ENCODE peak calls at places on chromosomes 1 and 21, in seven cellular contexts. One of them, this sample, is unnamed.

GRCh38 chr1:211386931-211387330 is 60.3 kb downstream of the TRAF5 start:
- DNase-seq in brain microvascular endothelial cell: no peak
- DNase-seq in left ventricle myocardium inferior: no peak
- DNase-seq in foreskin keratinocyte: no peak
- DNase-seq in endothelial cell of umbilical vein: no peak
- DNase-seq in A549: no peak
- DNase-seq in neural crest cell: no peak
- DNase-seq in this sample: peak

GRCh38 chr1:8632092-8632491 is 185.3 kb downstream of the RERE start:
- DNase-seq in brain microvascular endothelial cell: no peak
- DNase-seq in left ventricle myocardium inferior: no peak
- DNase-seq in foreskin keratinocyte: no peak
- DNase-seq in endothelial cell of umbilical vein: no peak
- DNase-seq in A549: no peak
- DNase-seq in neural crest cell: no peak
- DNase-seq in this sample: no peak

GRCh38 chr1:151862604-151863003 is 9.1 kb upstream of the THEM5 start:
- DNase-seq in brain microvascular endothelial cell: no peak
- DNase-seq in left ventricle myocardium inferior: no peak
- DNase-seq in foreskin keratinocyte: no peak
- DNase-seq in endothelial cell of umbilical vein: no peak
- DNase-seq in A549: no peak
- DNase-seq in neural crest cell: no peak
- DNase-seq in this sample: no peak

GRCh38 chr1:28322209-28322608 is 6.6 kb upstream of the MED18 start:
- DNase-seq in brain microvascular endothelial cell: no peak
- DNase-seq in left ventricle myocardium inferior: no peak
- DNase-seq in foreskin keratinocyte: no peak
- DNase-seq in endothelial cell of umbilical vein: no peak
- DNase-seq in A549: peak
- DNase-seq in neural crest cell: no peak
- DNase-seq in this sample: no peak

GRCh38 chr1:62613325-62613727 is 16.0 kb downstream of the ANGPTL3 start:
- DNase-seq in brain microvascular endothelial cell: no peak
- DNase-seq in left ventricle myocardium inferior: no peak
- DNase-seq in foreskin keratinocyte: no peak
- DNase-seq in endothelial cell of umbilical vein: no peak
- DNase-seq in A549: no peak
- DNase-seq in neural crest cell: no peak
- DNase-seq in this sample: no peak

GRCh38 chr21:39088831-39089380 is 94.3 kb downstream of the PSMG1 start:
- DNase-seq in brain microvascular endothelial cell: peak
- DNase-seq in left ventricle myocardium inferior: no peak
- DNase-seq in foreskin keratinocyte: peak
- DNase-seq in endothelial cell of umbilical vein: peak
- DNase-seq in A549: peak
- DNase-seq in neural crest cell: no peak
- DNase-seq in this sample: peak

GRCh38 chr1:97489834-97490233 is 431.0 kb downstream of the DPYD start:
- DNase-seq in brain microvascular endothelial cell: peak
- DNase-seq in left ventricle myocardium inferior: no peak
- DNase-seq in foreskin keratinocyte: peak
- DNase-seq in endothelial cell of umbilical vein: peak
- DNase-seq in A549: peak
- DNase-seq in neural crest cell: no peak
- DNase-seq in this sample: peak

GRCh38 chr1:185656663-185657062 is 77.5 kb upstream of the HMCN1 start:
- DNase-seq in brain microvascular endothelial cell: no peak
- DNase-seq in left ventricle myocardium inferior: no peak
- DNase-seq in foreskin keratinocyte: no peak
- DNase-seq in endothelial cell of umbilical vein: no peak
- DNase-seq in A549: no peak
- DNase-seq in neural crest cell: no peak
- DNase-seq in this sample: no peak

GRCh38 chr1:99727575-99728190 is 38.8 kb downstream of the FRRS1 start:
- DNase-seq in brain microvascular endothelial cell: peak
- DNase-seq in left ventricle myocardium inferior: no peak
- DNase-seq in foreskin keratinocyte: no peak
- DNase-seq in endothelial cell of umbilical vein: peak
- DNase-seq in A549: no peak
- DNase-seq in neural crest cell: no peak
- DNase-seq in this sample: peak

GRCh38 chr1:35571263-35571662 is 1.9 kb upstream of the TFAP2E start:
- DNase-seq in brain microvascular endothelial cell: no peak
- DNase-seq in left ventricle myocardium inferior: no peak
- DNase-seq in foreskin keratinocyte: no peak
- DNase-seq in endothelial cell of umbilical vein: no peak
- DNase-seq in A549: no peak
- DNase-seq in neural crest cell: no peak
- DNase-seq in this sample: no peak

GRCh38 chr1:183234660-183235476 is 48.8 kb downstream of the LAMC2 start:
- DNase-seq in brain microvascular endothelial cell: peak
- DNase-seq in left ventricle myocardium inferior: peak
- DNase-seq in foreskin keratinocyte: peak
- DNase-seq in endothelial cell of umbilical vein: peak
- DNase-seq in A549: peak
- DNase-seq in neural crest cell: peak
- DNase-seq in this sample: peak

GRCh38 chr21:19256934-19257660 is 853.5 kb upstream of the TMPRSS15 start:
- DNase-seq in brain microvascular endothelial cell: no peak
- DNase-seq in left ventricle myocardium inferior: peak
- DNase-seq in foreskin keratinocyte: no peak
- DNase-seq in endothelial cell of umbilical vein: no peak
- DNase-seq in A549: no peak
- DNase-seq in neural crest cell: no peak
- DNase-seq in this sample: no peak

GRCh38 chr1:11772458-11772857 is 10.5 kb downstream of the C1orf167 start:
- DNase-seq in brain microvascular endothelial cell: no peak
- DNase-seq in left ventricle myocardium inferior: no peak
- DNase-seq in foreskin keratinocyte: no peak
- DNase-seq in endothelial cell of umbilical vein: no peak
- DNase-seq in A549: no peak
- DNase-seq in neural crest cell: no peak
- DNase-seq in this sample: no peak

GRCh38 chr1:6088956-6089355 is 43.3 kb downstream of the KCNAB2 start:
- DNase-seq in brain microvascular endothelial cell: no peak
- DNase-seq in left ventricle myocardium inferior: no peak
- DNase-seq in foreskin keratinocyte: no peak
- DNase-seq in endothelial cell of umbilical vein: no peak
- DNase-seq in A549: no peak
- DNase-seq in neural crest cell: no peak
- DNase-seq in this sample: no peak

GRCh38 chr1:209246660-209247059 is 336.9 kb upstream of the CAMK1G start:
- DNase-seq in brain microvascular endothelial cell: peak
- DNase-seq in left ventricle myocardium inferior: no peak
- DNase-seq in foreskin keratinocyte: peak
- DNase-seq in endothelial cell of umbilical vein: no peak
- DNase-seq in A549: peak
- DNase-seq in neural crest cell: no peak
- DNase-seq in this sample: peak

GRCh38 chr1:109253803-109254620 is 4.7 kb downstream of the CELSR2 start:
- DNase-seq in brain microvascular endothelial cell: no peak
- DNase-seq in left ventricle myocardium inferior: no peak
- DNase-seq in foreskin keratinocyte: no peak
- DNase-seq in endothelial cell of umbilical vein: no peak
- DNase-seq in A549: no peak
- DNase-seq in neural crest cell: peak
- DNase-seq in this sample: peak

DNA sequence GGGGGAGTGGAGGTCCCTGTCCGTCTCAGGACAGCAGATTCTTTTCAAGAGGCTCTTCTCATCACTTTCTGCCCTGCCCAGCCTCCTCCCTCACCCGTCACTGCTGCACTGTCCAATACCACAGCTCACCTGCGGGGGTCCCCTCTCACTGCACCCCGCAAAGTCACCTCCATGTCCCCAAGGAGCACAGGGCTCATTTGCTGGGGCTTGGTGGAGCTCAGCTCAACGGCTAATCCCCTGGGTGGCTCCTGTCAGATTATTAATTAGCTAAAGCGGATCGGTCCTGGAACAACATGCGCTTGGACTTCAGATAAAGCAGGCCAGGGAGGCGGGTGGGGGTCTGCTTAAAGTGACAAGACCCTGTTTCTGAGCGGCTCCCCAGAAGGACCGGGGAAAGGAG is 43.2 kb downstream of the CASZ1 start:
- DNase-seq in brain microvascular endothelial cell: no peak
- DNase-seq in left ventricle myocardium inferior: no peak
- DNase-seq in foreskin keratinocyte: no peak
- DNase-seq in endothelial cell of umbilical vein: no peak
- DNase-seq in A549: no peak
- DNase-seq in neural crest cell: no peak
- DNase-seq in this sample: no peak
- TF ChIP-seq CTCF in brain microvascular endothelial cell: no peak
- TF ChIP-seq CTCF in left ventricle myocardium inferior: peak
- TF ChIP-seq CTCF in foreskin keratinocyte: peak
- TF ChIP-seq CTCF in endothelial cell of umbilical vein: no peak
- TF ChIP-seq CTCF in A549: no peak
- TF ChIP-seq CTCF in neural crest cell: peak
- TF ChIP-seq CTCF in this sample: no peak

GRCh38 chr1:74772945-74773344 is 40.0 kb downstream of the TYW3 start:
- DNase-seq in brain microvascular endothelial cell: no peak
- DNase-seq in left ventricle myocardium inferior: no peak
- DNase-seq in foreskin keratinocyte: no peak
- DNase-seq in endothelial cell of umbilical vein: no peak
- DNase-seq in A549: no peak
- DNase-seq in neural crest cell: no peak
- DNase-seq in this sample: peak

GRCh38 chr1:74779750-74780149 is 46.8 kb downstream of the TYW3 start:
- DNase-seq in brain microvascular endothelial cell: no peak
- DNase-seq in left ventricle myocardium inferior: no peak
- DNase-seq in foreskin keratinocyte: no peak
- DNase-seq in endothelial cell of umbilical vein: no peak
- DNase-seq in A549: no peak
- DNase-seq in neural crest cell: no peak
- DNase-seq in this sample: no peak

GRCh38 chr1:74773540-74773939 is 40.6 kb downstream of the TYW3 start:
- DNase-seq in brain microvascular endothelial cell: no peak
- DNase-seq in left ventricle myocardium inferior: no peak
- DNase-seq in foreskin keratinocyte: no peak
- DNase-seq in endothelial cell of umbilical vein: no peak
- DNase-seq in A549: no peak
- DNase-seq in neural crest cell: no peak
- DNase-seq in this sample: no peak

GRCh38 chr1:74771913-74772515 is 39.1 kb downstream of the TYW3 start:
- DNase-seq in brain microvascular endothelial cell: peak
- DNase-seq in left ventricle myocardium inferior: no peak
- DNase-seq in foreskin keratinocyte: no peak
- DNase-seq in endothelial cell of umbilical vein: peak
- DNase-seq in A549: peak
- DNase-seq in neural crest cell: peak
- DNase-seq in this sample: peak

GRCh38 chr1:74775735-74776134 is 42.8 kb downstream of the TYW3 start:
- DNase-seq in brain microvascular endothelial cell: no peak
- DNase-seq in left ventricle myocardium inferior: no peak
- DNase-seq in foreskin keratinocyte: no peak
- DNase-seq in endothelial cell of umbilical vein: no peak
- DNase-seq in A549: no peak
- DNase-seq in neural crest cell: no peak
- DNase-seq in this sample: no peak
- TF ChIP-seq CTCF in brain microvascular endothelial cell: no peak
- TF ChIP-seq CTCF in left ventricle myocardium inferior: no peak
- TF ChIP-seq CTCF in foreskin keratinocyte: no peak
- TF ChIP-seq CTCF in endothelial cell of umbilical vein: no peak
- TF ChIP-seq CTCF in A549: no peak
- TF ChIP-seq CTCF in neural crest cell: no peak
- TF ChIP-seq CTCF in this sample: no peak

GRCh38 chr1:224459936-224460335 is 25.3 kb upstream of the WDR26 start:
- DNase-seq in brain microvascular endothelial cell: no peak
- DNase-seq in left ventricle myocardium inferior: no peak
- DNase-seq in foreskin keratinocyte: no peak
- DNase-seq in endothelial cell of umbilical vein: no peak
- DNase-seq in A549: no peak
- DNase-seq in neural crest cell: no peak
- DNase-seq in this sample: no peak

GRCh38 chr1:224458296-224458695 is 23.7 kb upstream of the WDR26 start:
- DNase-seq in brain microvascular endothelial cell: no peak
- DNase-seq in left ventricle myocardium inferior: no peak
- DNase-seq in foreskin keratinocyte: no peak
- DNase-seq in endothelial cell of umbilical vein: no peak
- DNase-seq in A549: no peak
- DNase-seq in neural crest cell: no peak
- DNase-seq in this sample: no peak

GRCh38 chr1:224459051-224459450 is 24.5 kb upstream of the WDR26 start:
- DNase-seq in brain microvascular endothelial cell: no peak
- DNase-seq in left ventricle myocardium inferior: no peak
- DNase-seq in foreskin keratinocyte: no peak
- DNase-seq in endothelial cell of umbilical vein: peak
- DNase-seq in A549: no peak
- DNase-seq in neural crest cell: no peak
- DNase-seq in this sample: no peak

GRCh38 chr1:224456637-224456953 is 22.0 kb upstream of the WDR26 start:
- DNase-seq in brain microvascular endothelial cell: no peak
- DNase-seq in left ventricle myocardium inferior: no peak
- DNase-seq in foreskin keratinocyte: no peak
- DNase-seq in endothelial cell of umbilical vein: no peak
- DNase-seq in A549: no peak
- DNase-seq in neural crest cell: no peak
- DNase-seq in this sample: no peak

GRCh38 chr1:224457782-224458144 is 23.2 kb upstream of the WDR26 start:
- DNase-seq in brain microvascular endothelial cell: no peak
- DNase-seq in left ventricle myocardium inferior: no peak
- DNase-seq in foreskin keratinocyte: no peak
- DNase-seq in endothelial cell of umbilical vein: no peak
- DNase-seq in A549: no peak
- DNase-seq in neural crest cell: no peak
- DNase-seq in this sample: no peak
- TF ChIP-seq CTCF in brain microvascular endothelial cell: no peak
- TF ChIP-seq CTCF in left ventricle myocardium inferior: no peak
- TF ChIP-seq CTCF in foreskin keratinocyte: no peak
- TF ChIP-seq CTCF in endothelial cell of umbilical vein: no peak
- TF ChIP-seq CTCF in A549: no peak
- TF ChIP-seq CTCF in neural crest cell: peak
- TF ChIP-seq CTCF in this sample: no peak

DNA sequence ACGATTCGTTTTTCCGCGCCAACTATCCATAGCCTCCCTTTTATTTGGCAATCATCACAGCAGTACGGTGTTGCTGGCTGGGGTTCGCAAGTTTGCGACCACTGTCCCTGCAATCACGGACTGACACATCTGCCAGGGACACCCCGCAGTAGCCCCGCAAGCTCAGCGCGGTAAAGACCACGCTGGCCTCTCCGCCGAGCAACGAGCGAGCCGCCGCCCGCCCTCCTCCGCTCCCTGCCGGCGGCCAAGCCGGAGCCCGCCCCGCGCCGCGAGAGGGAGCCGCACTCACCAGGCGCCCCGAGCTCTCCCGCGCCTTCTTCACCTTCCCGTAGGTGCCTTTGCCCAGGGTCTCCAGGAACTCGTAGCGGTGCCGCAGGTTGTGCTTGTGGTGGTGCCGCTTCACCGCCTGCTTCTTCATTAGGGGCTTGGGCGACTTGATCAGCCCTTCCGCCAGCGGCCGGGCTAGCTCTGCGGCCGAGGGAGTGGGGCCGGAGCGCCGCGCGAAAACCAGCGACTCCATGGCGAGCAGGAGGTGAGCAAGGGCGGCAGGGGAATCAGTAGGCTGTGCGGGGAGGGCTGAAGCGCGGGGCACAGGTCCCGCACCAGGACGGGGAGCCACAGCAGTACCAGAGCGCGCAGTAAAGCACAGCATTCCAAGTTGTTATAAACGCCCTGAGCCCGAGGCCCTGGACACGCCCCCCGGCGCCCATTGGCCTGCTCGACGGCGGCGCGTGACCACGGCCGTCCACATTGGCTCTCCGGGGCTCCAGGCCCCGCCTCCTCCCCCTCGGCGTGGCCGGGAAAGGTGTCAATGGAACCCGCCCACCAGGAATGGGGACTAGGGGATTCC is at the start of gene NUAK2:
- DNase-seq in brain microvascular endothelial cell: peak
- DNase-seq in left ventricle myocardium inferior: peak
- DNase-seq in foreskin keratinocyte: peak
- DNase-seq in endothelial cell of umbilical vein: peak
- DNase-seq in A549: peak
- DNase-seq in neural crest cell: peak
- DNase-seq in this sample: peak
- TF ChIP-seq CTCF in brain microvascular endothelial cell: peak
- TF ChIP-seq CTCF in left ventricle myocardium inferior: peak
- TF ChIP-seq CTCF in foreskin keratinocyte: peak
- TF ChIP-seq CTCF in endothelial cell of umbilical vein: peak
- TF ChIP-seq CTCF in A549: no peak
- TF ChIP-seq CTCF in neural crest cell: peak
- TF ChIP-seq CTCF in this sample: peak